ENCODE peak calls at places on chromosomes 5 and 9, in five cellular contexts. One of them, this sample, is unnamed.

GRCh38 chr9:122402403-122403268 is 31.8 kb downstream of the PTGS1 start:
- DNase-seq in GM12878: no peak
- DNase-seq in SK-N-SH: no peak
- DNase-seq in K562: peak
- DNase-seq in HepG2: peak
- DNase-seq in this sample: no peak

GRCh38 chr9:130707225-130707976 is 13.8 kb downstream of the EXOSC2 start:
- DNase-seq in HepG2: peak
- DNase-seq in GM12878: no peak
- DNase-seq in SK-N-SH: peak
- DNase-seq in K562: no peak
- DNase-seq in this sample: no peak

GRCh38 chr9:80793706-80794105 is 895.6 kb downstream of the TLE1 start:
- DNase-seq in GM12878: no peak
- DNase-seq in HepG2: no peak
- DNase-seq in K562: no peak
- DNase-seq in SK-N-SH: no peak
- DNase-seq in this sample: no peak

GRCh38 chr5:81093536-81094196 is 133.5 kb downstream of the RASGRF2 start:
- DNase-seq in K562: no peak
- DNase-seq in GM12878: no peak
- DNase-seq in SK-N-SH: no peak
- DNase-seq in HepG2: no peak
- DNase-seq in this sample: no peak

GRCh38 chr9:7756088-7756487 is 43.5 kb downstream of the DMAC1 start:
- DNase-seq in K562: no peak
- DNase-seq in GM12878: peak
- DNase-seq in SK-N-SH: no peak
- DNase-seq in HepG2: no peak
- DNase-seq in this sample: no peak

GRCh38 chr9:128151343-128152132 is 2.3 kb downstream of the LCN2 start:
- DNase-seq in K562: peak
- DNase-seq in HepG2: no peak
- DNase-seq in GM12878: no peak
- DNase-seq in SK-N-SH: no peak
- DNase-seq in this sample: no peak

GRCh38 chr9:33350310-33350709 is 52.1 kb downstream of the AQP7 start:
- DNase-seq in SK-N-SH: no peak
- DNase-seq in HepG2: no peak
- DNase-seq in GM12878: no peak
- DNase-seq in K562: no peak
- DNase-seq in this sample: no peak

GRCh38 chr5:31768784-31769183 is 129.9 kb downstream of the PDZD2 start:
- DNase-seq in K562: no peak
- DNase-seq in HepG2: no peak
- DNase-seq in GM12878: no peak
- DNase-seq in SK-N-SH: no peak
- DNase-seq in this sample: no peak

GRCh38 chr5:53249529-53249928 is 140.0 kb upstream of the MOCS2 start:
- DNase-seq in HepG2: no peak
- DNase-seq in GM12878: no peak
- DNase-seq in K562: no peak
- DNase-seq in SK-N-SH: peak
- DNase-seq in this sample: no peak

GRCh38 chr5:150301170-150301505 is 1.6 kb downstream of the ARSI start:
- DNase-seq in K562: no peak
- DNase-seq in HepG2: no peak
- DNase-seq in GM12878: no peak
- DNase-seq in SK-N-SH: no peak
- DNase-seq in this sample: no peak

GRCh38 chr9:97525451-97525850 is 24.0 kb downstream of the TMOD1 start:
- DNase-seq in HepG2: no peak
- DNase-seq in SK-N-SH: no peak
- DNase-seq in GM12878: no peak
- DNase-seq in K562: no peak
- DNase-seq in this sample: no peak

GRCh38 chr9:123081824-123082223 is 48.4 kb downstream of the GPR21 start:
- DNase-seq in K562: peak
- DNase-seq in HepG2: peak
- DNase-seq in GM12878: peak
- DNase-seq in SK-N-SH: peak
- DNase-seq in this sample: peak

GRCh38 chr9:106772523-106773290 is 90.3 kb upstream of the ZNF462 start:
- DNase-seq in GM12878: no peak
- DNase-seq in SK-N-SH: no peak
- DNase-seq in HepG2: no peak
- DNase-seq in K562: no peak
- DNase-seq in this sample: no peak

GRCh38 chr9:109652971-109653370 is 127.0 kb upstream of the PALM2AKAP2 start:
- DNase-seq in SK-N-SH: peak
- DNase-seq in HepG2: peak
- DNase-seq in GM12878: no peak
- DNase-seq in K562: no peak
- DNase-seq in this sample: no peak

GRCh38 chr5:157275403-157275802 is 9.5 kb downstream of the CYFIP2 start:
- DNase-seq in HepG2: no peak
- DNase-seq in GM12878: no peak
- DNase-seq in K562: no peak
- DNase-seq in SK-N-SH: no peak
- DNase-seq in this sample: no peak

GRCh38 chr5:160118349-160119141 is 705 bp downstream of the PWWP2A start:
- DNase-seq in HepG2: no peak
- DNase-seq in GM12878: no peak
- DNase-seq in SK-N-SH: peak
- DNase-seq in K562: peak
- DNase-seq in this sample: peak

GRCh38 chr5:93048858-93049257 is 532.2 kb downstream of the NR2F1-AS1 start:
- DNase-seq in K562: no peak
- DNase-seq in GM12878: no peak
- DNase-seq in SK-N-SH: no peak
- DNase-seq in HepG2: no peak
- DNase-seq in this sample: no peak

GRCh38 chr5:67089200-67089725 is 107.3 kb downstream of the CD180 start:
- DNase-seq in GM12878: no peak
- DNase-seq in K562: no peak
- DNase-seq in HepG2: no peak
- DNase-seq in SK-N-SH: peak
- DNase-seq in this sample: no peak

GRCh38 chr9:73176450-73176875 is 24.8 kb downstream of the ANXA1 start:
- DNase-seq in SK-N-SH: no peak
- DNase-seq in HepG2: no peak
- DNase-seq in K562: no peak
- DNase-seq in GM12878: no peak
- DNase-seq in this sample: no peak

GRCh38 chr9:27539479-27540441 is 10.1 kb upstream of the MOB3B start:
- DNase-seq in K562: no peak
- DNase-seq in HepG2: peak
- DNase-seq in GM12878: peak
- DNase-seq in SK-N-SH: no peak
- DNase-seq in this sample: no peak

GRCh38 chr5:130104895-130105684 is 200.8 kb downstream of the CHSY3 start:
- DNase-seq in SK-N-SH: no peak
- DNase-seq in K562: no peak
- DNase-seq in HepG2: no peak
- DNase-seq in GM12878: no peak
- DNase-seq in this sample: no peak

GRCh38 chr5:42632501-42632900 is 124.1 kb upstream of the CCDC152 start:
- DNase-seq in GM12878: no peak
- DNase-seq in SK-N-SH: no peak
- DNase-seq in K562: no peak
- DNase-seq in HepG2: no peak
- DNase-seq in this sample: no peak

GRCh38 chr5:150584561-150585335 is 55.7 kb upstream of the SYNPO start:
- DNase-seq in HepG2: no peak
- DNase-seq in SK-N-SH: no peak
- DNase-seq in K562: no peak
- DNase-seq in GM12878: no peak
- DNase-seq in this sample: no peak

GRCh38 chr5:54867310-54867944 is 118.0 kb downstream of the ESM1 start:
- DNase-seq in GM12878: no peak
- DNase-seq in HepG2: peak
- DNase-seq in SK-N-SH: peak
- DNase-seq in K562: peak
- DNase-seq in this sample: peak

GRCh38 chr5:89213584-89213983 is 330.6 kb upstream of the MEF2C start:
- DNase-seq in SK-N-SH: no peak
- DNase-seq in HepG2: no peak
- DNase-seq in K562: no peak
- DNase-seq in GM12878: no peak
- DNase-seq in this sample: no peak

GRCh38 chr5:131957721-131958483 is 12.4 kb upstream of the MEIKIN start:
- DNase-seq in SK-N-SH: no peak
- DNase-seq in K562: no peak
- DNase-seq in HepG2: no peak
- DNase-seq in GM12878: no peak
- DNase-seq in this sample: no peak

GRCh38 chr5:126263567-126264173 is 159.5 kb upstream of the GRAMD2B start:
- DNase-seq in SK-N-SH: peak
- DNase-seq in HepG2: no peak
- DNase-seq in GM12878: no peak
- DNase-seq in K562: no peak
- DNase-seq in this sample: no peak

GRCh38 chr5:135295852-135296251 is 103.2 kb downstream of the MACROH2A1 start:
- DNase-seq in GM12878: no peak
- DNase-seq in SK-N-SH: no peak
- DNase-seq in K562: no peak
- DNase-seq in HepG2: no peak
- DNase-seq in this sample: no peak

GRCh38 chr9:110936719-110937452 is 101.4 kb downstream of the LPAR1 start:
- DNase-seq in HepG2: no peak
- DNase-seq in SK-N-SH: no peak
- DNase-seq in GM12878: no peak
- DNase-seq in K562: no peak
- DNase-seq in this sample: no peak

GRCh38 chr5:172866802-172867748 is 33.0 kb downstream of the ERGIC1 start:
- DNase-seq in SK-N-SH: no peak
- DNase-seq in HepG2: no peak
- DNase-seq in GM12878: no peak
- DNase-seq in K562: no peak
- DNase-seq in this sample: no peak

GRCh38 chr9:94882953-94883641 is 156.6 kb downstream of the AOPEP start:
- DNase-seq in K562: no peak
- DNase-seq in SK-N-SH: no peak
- DNase-seq in GM12878: no peak
- DNase-seq in HepG2: no peak
- DNase-seq in this sample: no peak

GRCh38 chr5:81748556-81748955 is 2.3 kb downstream of the SSBP2 start:
- DNase-seq in GM12878: no peak
- DNase-seq in SK-N-SH: no peak
- DNase-seq in HepG2: no peak
- DNase-seq in K562: no peak
- DNase-seq in this sample: no peak

GRCh38 chr9:86660146-86660545 is 287.2 kb downstream of the GAS1 start:
- DNase-seq in HepG2: no peak
- DNase-seq in SK-N-SH: no peak
- DNase-seq in GM12878: no peak
- DNase-seq in K562: no peak
- DNase-seq in this sample: no peak
- TF ChIP-seq FOXM1 in HepG2: no peak
- TF ChIP-seq FOXM1 in SK-N-SH: no peak
- TF ChIP-seq FOXM1 in GM12878: no peak
- TF ChIP-seq FOXM1 in K562: no peak
- TF ChIP-seq FOXM1 in this sample: no peak

GRCh38 chr5:34657550-34657921 is 1.4 kb downstream of the RAI14 start:
- DNase-seq in HepG2: peak
- DNase-seq in GM12878: no peak
- DNase-seq in SK-N-SH: peak
- DNase-seq in K562: no peak
- DNase-seq in this sample: peak
- TF ChIP-seq FOXM1 in HepG2: no peak
- TF ChIP-seq FOXM1 in GM12878: no peak
- TF ChIP-seq FOXM1 in SK-N-SH: no peak
- TF ChIP-seq FOXM1 in K562: no peak
- TF ChIP-seq FOXM1 in this sample: no peak

GRCh38 chr9:36137392-36138004 is 965 bp downstream of the GLIPR2 start:
- DNase-seq in HepG2: no peak
- DNase-seq in GM12878: no peak
- DNase-seq in SK-N-SH: peak
- DNase-seq in K562: no peak
- DNase-seq in this sample: no peak
- TF ChIP-seq FOXM1 in HepG2: no peak
- TF ChIP-seq FOXM1 in GM12878: no peak
- TF ChIP-seq FOXM1 in SK-N-SH: no peak
- TF ChIP-seq FOXM1 in K562: no peak
- TF ChIP-seq FOXM1 in this sample: no peak

DNA sequence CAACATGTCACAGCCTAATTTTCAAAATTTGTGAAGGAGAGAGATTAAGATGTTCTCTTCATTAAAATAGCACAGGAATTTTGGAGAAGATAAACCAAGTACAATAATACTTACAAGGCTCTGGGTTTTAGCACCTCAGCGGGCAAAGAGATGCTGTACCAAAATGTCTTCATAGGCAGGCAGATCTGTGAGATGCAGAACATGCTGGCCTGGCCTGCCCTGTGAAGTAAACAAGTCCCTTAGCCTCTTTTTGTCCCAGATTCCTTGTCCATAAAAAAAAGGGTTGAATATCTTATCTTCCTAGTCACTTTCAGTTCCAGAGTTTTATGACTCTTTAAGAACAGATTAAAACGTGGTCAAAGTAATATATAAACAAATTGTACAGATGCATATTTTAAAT is 53.0 kb upstream of the C6 start:
- DNase-seq in HepG2: no peak
- DNase-seq in GM12878: no peak
- DNase-seq in SK-N-SH: no peak
- DNase-seq in K562: no peak
- DNase-seq in this sample: no peak
- TF ChIP-seq FOXM1 in HepG2: no peak
- TF ChIP-seq FOXM1 in GM12878: no peak
- TF ChIP-seq FOXM1 in SK-N-SH: no peak
- TF ChIP-seq FOXM1 in K562: no peak
- TF ChIP-seq FOXM1 in this sample: no peak

DNA sequence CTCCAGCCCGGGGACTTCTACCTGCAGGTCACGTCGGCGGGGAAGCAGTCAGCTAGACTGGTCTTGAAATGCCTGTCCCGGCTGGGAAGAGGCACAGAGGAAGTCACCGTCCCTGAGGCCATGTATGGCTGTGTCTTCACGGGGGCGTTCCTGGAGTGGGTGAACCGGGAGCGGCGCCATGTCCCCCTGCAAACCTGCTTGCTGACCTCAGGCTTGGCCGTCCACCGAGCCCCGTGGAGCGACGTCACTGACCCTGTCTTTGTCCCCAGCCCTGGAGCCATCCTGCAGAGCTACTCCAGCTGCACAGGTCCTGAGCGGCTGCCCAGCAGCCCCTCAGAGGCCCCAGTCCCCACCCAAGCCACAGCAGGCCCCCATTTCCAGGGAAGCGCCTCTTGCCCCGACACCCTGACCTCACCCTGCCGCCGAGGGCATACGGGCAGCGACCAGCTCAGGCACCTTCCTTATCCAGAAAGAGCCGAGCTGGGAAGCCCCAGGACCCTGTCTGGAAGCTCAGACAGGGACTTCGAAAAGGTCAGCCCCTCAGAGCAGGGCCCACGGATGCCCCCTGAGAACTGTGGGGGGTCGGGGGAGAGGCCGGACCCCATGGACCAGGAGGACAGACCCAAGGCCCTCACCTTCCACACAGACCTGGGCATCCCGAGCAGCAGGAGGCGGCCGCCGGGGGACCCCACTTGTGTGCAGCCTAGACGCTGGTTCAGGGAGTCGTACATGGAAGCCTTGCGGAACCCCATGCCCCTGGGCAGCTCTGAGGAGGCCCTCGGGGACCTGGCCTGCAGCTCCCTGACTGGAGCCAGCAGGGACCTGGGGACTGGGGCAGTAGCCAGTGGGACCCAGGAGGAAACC is 47.8 kb downstream of the PLEKHG4B start:
- DNase-seq in GM12878: no peak
- DNase-seq in SK-N-SH: peak
- DNase-seq in HepG2: no peak
- DNase-seq in K562: no peak
- DNase-seq in this sample: no peak
- TF ChIP-seq FOXM1 in GM12878: no peak
- TF ChIP-seq FOXM1 in SK-N-SH: no peak
- TF ChIP-seq FOXM1 in HepG2: no peak
- TF ChIP-seq FOXM1 in K562: no peak
- TF ChIP-seq FOXM1 in this sample: no peak